ENCODE peak calls at places on chromosomes 11 and 22, in nine cellular contexts. One of them, this sample, is unnamed.

GRCh38 chr11:107770546-107770945 is 58.7 kb upstream of the SLN start:
- DNase-seq in fibroblast of the aortic adventitia: no peak
- DNase-seq in lower lobe of right lung: no peak
- DNase-seq in body of pancreas: no peak
- DNase-seq in AG10803: peak
- DNase-seq in RWPE1: no peak
- DNase-seq in HFF-Myc: no peak
- DNase-seq in cardiac fibroblast: peak
- DNase-seq in H1: peak
- DNase-seq in this sample: peak

GRCh38 chr22:46250035-46250782 is at the start of gene CDPF1:
- DNase-seq in body of pancreas: peak
- DNase-seq in AG10803: peak
- DNase-seq in RWPE1: peak
- DNase-seq in fibroblast of the aortic adventitia: peak
- DNase-seq in H1: peak
- DNase-seq in lower lobe of right lung: peak
- DNase-seq in cardiac fibroblast: peak
- DNase-seq in HFF-Myc: peak
- DNase-seq in this sample: peak

GRCh38 chr22:30397656-30398635 is 1.1 kb downstream of the SEC14L2 start:
- DNase-seq in RWPE1: no peak
- DNase-seq in fibroblast of the aortic adventitia: no peak
- DNase-seq in H1: no peak
- DNase-seq in cardiac fibroblast: no peak
- DNase-seq in HFF-Myc: no peak
- DNase-seq in body of pancreas: no peak
- DNase-seq in lower lobe of right lung: no peak
- DNase-seq in AG10803: no peak
- DNase-seq in this sample: no peak

GRCh38 chr11:68270334-68271022 is 1.3 kb downstream of the C11orf24 start:
- DNase-seq in HFF-Myc: no peak
- DNase-seq in lower lobe of right lung: no peak
- DNase-seq in RWPE1: peak
- DNase-seq in fibroblast of the aortic adventitia: no peak
- DNase-seq in body of pancreas: no peak
- DNase-seq in AG10803: no peak
- DNase-seq in H1: no peak
- DNase-seq in cardiac fibroblast: no peak
- DNase-seq in this sample: no peak

GRCh38 chr11:129321076-129321475 is 54.6 kb upstream of the BARX2 start:
- DNase-seq in cardiac fibroblast: no peak
- DNase-seq in H1: peak
- DNase-seq in HFF-Myc: no peak
- DNase-seq in body of pancreas: no peak
- DNase-seq in fibroblast of the aortic adventitia: no peak
- DNase-seq in RWPE1: no peak
- DNase-seq in lower lobe of right lung: no peak
- DNase-seq in AG10803: no peak
- DNase-seq in this sample: no peak

GRCh38 chr11:131666617-131667016 is 296.2 kb downstream of the NTM start:
- DNase-seq in RWPE1: no peak
- DNase-seq in H1: no peak
- DNase-seq in body of pancreas: no peak
- DNase-seq in fibroblast of the aortic adventitia: no peak
- DNase-seq in cardiac fibroblast: no peak
- DNase-seq in HFF-Myc: no peak
- DNase-seq in AG10803: peak
- DNase-seq in lower lobe of right lung: no peak
- DNase-seq in this sample: no peak

GRCh38 chr11:6566704-6567370 is 36.6 kb downstream of the RRP8 start:
- DNase-seq in RWPE1: no peak
- DNase-seq in AG10803: no peak
- DNase-seq in HFF-Myc: no peak
- DNase-seq in body of pancreas: no peak
- DNase-seq in fibroblast of the aortic adventitia: no peak
- DNase-seq in H1: no peak
- DNase-seq in lower lobe of right lung: no peak
- DNase-seq in cardiac fibroblast: no peak
- DNase-seq in this sample: no peak

GRCh38 chr11:129249351-129249750 is 57.2 kb upstream of the ARHGAP32 start:
- DNase-seq in body of pancreas: no peak
- DNase-seq in HFF-Myc: peak
- DNase-seq in lower lobe of right lung: no peak
- DNase-seq in fibroblast of the aortic adventitia: peak
- DNase-seq in RWPE1: peak
- DNase-seq in AG10803: peak
- DNase-seq in H1: no peak
- DNase-seq in cardiac fibroblast: peak
- DNase-seq in this sample: no peak

GRCh38 chr11:6273188-6273587 is 13.6 kb downstream of the CCKBR start:
- DNase-seq in RWPE1: no peak
- DNase-seq in AG10803: no peak
- DNase-seq in fibroblast of the aortic adventitia: peak
- DNase-seq in body of pancreas: no peak
- DNase-seq in cardiac fibroblast: peak
- DNase-seq in H1: no peak
- DNase-seq in HFF-Myc: no peak
- DNase-seq in lower lobe of right lung: no peak
- DNase-seq in this sample: no peak

GRCh38 chr11:76656087-76656531 is 14.4 kb downstream of the LRRC32 start:
- DNase-seq in HFF-Myc: no peak
- DNase-seq in cardiac fibroblast: no peak
- DNase-seq in body of pancreas: no peak
- DNase-seq in H1: no peak
- DNase-seq in AG10803: no peak
- DNase-seq in lower lobe of right lung: no peak
- DNase-seq in RWPE1: no peak
- DNase-seq in fibroblast of the aortic adventitia: no peak
- DNase-seq in this sample: no peak

GRCh38 chr22:23243006-23243573 is 62.8 kb downstream of the BCR start:
- DNase-seq in AG10803: no peak
- DNase-seq in body of pancreas: no peak
- DNase-seq in fibroblast of the aortic adventitia: no peak
- DNase-seq in RWPE1: no peak
- DNase-seq in HFF-Myc: no peak
- DNase-seq in cardiac fibroblast: no peak
- DNase-seq in H1: peak
- DNase-seq in lower lobe of right lung: no peak
- DNase-seq in this sample: no peak

GRCh38 chr11:125637840-125638239 is 12.9 kb downstream of the CHEK1 start:
- DNase-seq in cardiac fibroblast: no peak
- DNase-seq in AG10803: no peak
- DNase-seq in RWPE1: no peak
- DNase-seq in body of pancreas: no peak
- DNase-seq in lower lobe of right lung: no peak
- DNase-seq in HFF-Myc: no peak
- DNase-seq in H1: no peak
- DNase-seq in fibroblast of the aortic adventitia: no peak
- DNase-seq in this sample: no peak

GRCh38 chr22:47367993-47368945 is 605.8 kb downstream of the TBC1D22A start:
- DNase-seq in H1: no peak
- DNase-seq in lower lobe of right lung: peak
- DNase-seq in RWPE1: no peak
- DNase-seq in cardiac fibroblast: no peak
- DNase-seq in body of pancreas: peak
- DNase-seq in HFF-Myc: no peak
- DNase-seq in fibroblast of the aortic adventitia: no peak
- DNase-seq in AG10803: no peak
- DNase-seq in this sample: no peak

GRCh38 chr22:35684270-35684700 is 33.4 kb upstream of the APOL5 start:
- DNase-seq in fibroblast of the aortic adventitia: peak
- DNase-seq in AG10803: peak
- DNase-seq in HFF-Myc: no peak
- DNase-seq in lower lobe of right lung: no peak
- DNase-seq in cardiac fibroblast: peak
- DNase-seq in body of pancreas: peak
- DNase-seq in H1: peak
- DNase-seq in RWPE1: no peak
- DNase-seq in this sample: no peak

GRCh38 chr11:71459767-71460320 is 6.8 kb downstream of the NADSYN1 start:
- DNase-seq in lower lobe of right lung: no peak
- DNase-seq in fibroblast of the aortic adventitia: no peak
- DNase-seq in HFF-Myc: no peak
- DNase-seq in H1: no peak
- DNase-seq in RWPE1: no peak
- DNase-seq in cardiac fibroblast: no peak
- DNase-seq in body of pancreas: no peak
- DNase-seq in AG10803: no peak
- DNase-seq in this sample: no peak

GRCh38 chr11:70614034-70614681 is 215.8 kb downstream of the CTTN start:
- DNase-seq in fibroblast of the aortic adventitia: no peak
- DNase-seq in H1: no peak
- DNase-seq in AG10803: no peak
- DNase-seq in cardiac fibroblast: no peak
- DNase-seq in RWPE1: no peak
- DNase-seq in lower lobe of right lung: no peak
- DNase-seq in body of pancreas: no peak
- DNase-seq in HFF-Myc: no peak
- DNase-seq in this sample: no peak

GRCh38 chr11:76193219-76193618 is 13.1 kb downstream of the WNT11 start:
- DNase-seq in H1: peak
- DNase-seq in body of pancreas: no peak
- DNase-seq in fibroblast of the aortic adventitia: no peak
- DNase-seq in AG10803: no peak
- DNase-seq in cardiac fibroblast: no peak
- DNase-seq in HFF-Myc: no peak
- DNase-seq in RWPE1: no peak
- DNase-seq in lower lobe of right lung: no peak
- DNase-seq in this sample: no peak

GRCh38 chr22:27723150-27723549 is 78.4 kb downstream of the MN1 start:
- DNase-seq in cardiac fibroblast: no peak
- DNase-seq in body of pancreas: no peak
- DNase-seq in fibroblast of the aortic adventitia: no peak
- DNase-seq in lower lobe of right lung: no peak
- DNase-seq in AG10803: no peak
- DNase-seq in RWPE1: no peak
- DNase-seq in H1: no peak
- DNase-seq in HFF-Myc: no peak
- DNase-seq in this sample: no peak
- TF ChIP-seq CTCF in cardiac fibroblast: peak
- TF ChIP-seq CTCF in body of pancreas: no peak
- TF ChIP-seq CTCF in fibroblast of the aortic adventitia: peak
- TF ChIP-seq CTCF in lower lobe of right lung: no peak
- TF ChIP-seq CTCF in AG10803: peak
- TF ChIP-seq CTCF in RWPE1: no peak
- TF ChIP-seq CTCF in H1: no peak
- TF ChIP-seq CTCF in HFF-Myc: no peak
- TF ChIP-seq CTCF in this sample: no peak

GRCh38 chr11:85854212-85854556 is 999 bp upstream of the CCDC83 start:
- DNase-seq in cardiac fibroblast: no peak
- DNase-seq in fibroblast of the aortic adventitia: no peak
- DNase-seq in H1: no peak
- DNase-seq in lower lobe of right lung: no peak
- DNase-seq in AG10803: no peak
- DNase-seq in body of pancreas: no peak
- DNase-seq in RWPE1: no peak
- DNase-seq in HFF-Myc: no peak
- DNase-seq in this sample: no peak
- TF ChIP-seq CTCF in cardiac fibroblast: no peak
- TF ChIP-seq CTCF in fibroblast of the aortic adventitia: no peak
- TF ChIP-seq CTCF in H1: no peak
- TF ChIP-seq CTCF in lower lobe of right lung: no peak
- TF ChIP-seq CTCF in AG10803: no peak
- TF ChIP-seq CTCF in body of pancreas: no peak
- TF ChIP-seq CTCF in RWPE1: no peak
- TF ChIP-seq CTCF in HFF-Myc: no peak
- TF ChIP-seq CTCF in this sample: no peak

GRCh38 chr11:63710476-63711217 is 29.3 kb downstream of the RTN3 start:
- DNase-seq in cardiac fibroblast: peak
- DNase-seq in AG10803: peak
- DNase-seq in lower lobe of right lung: no peak
- DNase-seq in RWPE1: no peak
- DNase-seq in fibroblast of the aortic adventitia: peak
- DNase-seq in HFF-Myc: peak
- DNase-seq in H1: peak
- DNase-seq in body of pancreas: no peak
- DNase-seq in this sample: no peak
- TF ChIP-seq CTCF in cardiac fibroblast: peak
- TF ChIP-seq CTCF in AG10803: peak
- TF ChIP-seq CTCF in lower lobe of right lung: no peak
- TF ChIP-seq CTCF in RWPE1: no peak
- TF ChIP-seq CTCF in fibroblast of the aortic adventitia: peak
- TF ChIP-seq CTCF in HFF-Myc: no peak
- TF ChIP-seq CTCF in H1: no peak
- TF ChIP-seq CTCF in body of pancreas: no peak
- TF ChIP-seq CTCF in this sample: no peak

GRCh38 chr22:31394326-31394725 is 5.1 kb upstream of the DRG1 start:
- DNase-seq in H1: no peak
- DNase-seq in AG10803: peak
- DNase-seq in HFF-Myc: no peak
- DNase-seq in body of pancreas: no peak
- DNase-seq in RWPE1: no peak
- DNase-seq in fibroblast of the aortic adventitia: peak
- DNase-seq in cardiac fibroblast: no peak
- DNase-seq in lower lobe of right lung: no peak
- DNase-seq in this sample: no peak

GRCh38 chr22:31400023-31400397 is 606 bp downstream of the DRG1 start:
- DNase-seq in RWPE1: no peak
- DNase-seq in HFF-Myc: no peak
- DNase-seq in lower lobe of right lung: no peak
- DNase-seq in H1: no peak
- DNase-seq in cardiac fibroblast: peak
- DNase-seq in AG10803: peak
- DNase-seq in body of pancreas: no peak
- DNase-seq in fibroblast of the aortic adventitia: peak
- DNase-seq in this sample: no peak

GRCh38 chr22:31393890-31394289 is 5.5 kb upstream of the DRG1 start:
- DNase-seq in HFF-Myc: no peak
- DNase-seq in AG10803: no peak
- DNase-seq in lower lobe of right lung: no peak
- DNase-seq in RWPE1: no peak
- DNase-seq in cardiac fibroblast: no peak
- DNase-seq in fibroblast of the aortic adventitia: no peak
- DNase-seq in H1: no peak
- DNase-seq in body of pancreas: no peak
- DNase-seq in this sample: no peak

DNA sequence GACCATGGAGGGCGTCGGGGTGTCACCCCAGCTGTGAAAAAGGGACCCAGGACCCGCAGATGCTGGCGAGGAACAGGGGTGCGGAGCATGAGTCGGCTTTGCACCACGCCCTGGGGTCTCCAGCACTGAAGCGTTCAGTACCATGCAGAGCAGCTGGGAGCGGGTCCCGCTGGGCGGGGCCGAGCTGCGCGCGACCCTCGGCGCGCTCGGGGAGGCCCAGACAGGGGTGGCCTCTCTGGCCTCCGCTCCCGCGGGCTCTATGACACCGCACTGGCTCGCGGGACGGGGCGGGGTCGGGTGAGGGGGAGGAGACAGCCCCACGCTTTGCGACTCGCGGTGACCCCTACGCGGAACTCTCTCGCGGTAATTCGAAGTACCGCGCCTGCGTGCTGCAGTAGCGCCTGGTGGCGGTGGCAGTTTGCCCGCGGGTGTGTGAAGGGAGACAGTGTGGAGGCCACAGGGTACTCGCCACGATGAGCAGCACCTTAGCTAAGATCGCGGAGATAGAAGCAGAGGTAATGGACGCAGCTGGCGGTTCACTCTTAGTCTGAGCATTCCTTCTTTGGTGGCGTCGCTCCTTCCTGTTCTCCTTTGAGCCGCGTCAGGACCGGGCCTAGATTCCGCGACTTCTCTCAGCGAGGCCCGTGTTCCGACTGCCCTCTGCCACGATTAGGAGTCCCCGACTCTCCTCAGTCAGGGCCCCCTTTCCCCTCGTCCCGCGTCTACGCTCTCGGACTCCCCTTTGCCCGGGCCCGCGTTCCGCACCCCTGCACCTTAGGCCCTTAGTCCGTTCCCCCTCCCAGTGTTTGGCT is at the start of gene DRG1:
- DNase-seq in fibroblast of the aortic adventitia: peak
- DNase-seq in RWPE1: peak
- DNase-seq in body of pancreas: peak
- DNase-seq in cardiac fibroblast: peak
- DNase-seq in HFF-Myc: peak
- DNase-seq in H1: peak
- DNase-seq in AG10803: peak
- DNase-seq in lower lobe of right lung: peak
- DNase-seq in this sample: peak
- TF ChIP-seq CTCF in fibroblast of the aortic adventitia: peak
- TF ChIP-seq CTCF in RWPE1: no peak
- TF ChIP-seq CTCF in body of pancreas: peak
- TF ChIP-seq CTCF in cardiac fibroblast: no peak
- TF ChIP-seq CTCF in HFF-Myc: no peak
- TF ChIP-seq CTCF in H1: no peak
- TF ChIP-seq CTCF in AG10803: no peak
- TF ChIP-seq CTCF in lower lobe of right lung: peak
- TF ChIP-seq CTCF in this sample: no peak

This sample was measured in kidney epithelial cell.